ENCODE peak calls at places on chromosome 14, in six cellular contexts. L is uterus, X is tibial artery, K is esophagus squamous epithelium, Z is body of pancreas, T is foreskin fibroblast. Q is an unnamed sample.
A peak's percentile ranks its signal among the peaks of the same experiment; 100 is the strongest.

GRCh38 chr14:85572845-85573244 is 42.9 kb downstream of the FLRT2 start:
- DNase-seq in L (no peak), X (no peak), K (no peak), Z (no peak), T (peak; percentile 82), Q (peak; percentile 33)

GRCh38 chr14:53840444-53840843 is 116.2 kb downstream of the BMP4 start:
- DNase-seq in L (no peak), X (no peak), K (no peak), Z (no peak), T (no peak), Q (no peak)

GRCh38 chr14:51901475-51902024 is 41.1 kb downstream of the GNG2 start:
- DNase-seq in L (no peak), X (no peak), K (no peak), Z (no peak), T (no peak), Q (no peak)

GRCh38 chr14:53630336-53630735 is 326.3 kb downstream of the BMP4 start:
- DNase-seq in L (no peak), X (no peak), K (no peak), Z (no peak), T (no peak), Q (no peak)

GRCh38 chr14:41385787-41386186 is 220.9 kb upstream of the LRFN5 start:
- DNase-seq in L (no peak), X (no peak), K (no peak), Z (no peak), T (no peak), Q (no peak)

GRCh38 chr14:81589381-81590065 is 55.9 kb upstream of the SEL1L start:
- DNase-seq in L (no peak), X (no peak), K (no peak), Z (no peak), T (no peak), Q (no peak)

GRCh38 chr14:60311417-60311816 is 62.4 kb downstream of the PPM1A start:
- DNase-seq in L (no peak), X (no peak), K (no peak), Z (no peak), T (peak; percentile 88), Q (peak; percentile 65)

GRCh38 chr14:72023128-72024042 is 91.2 kb downstream of the RGS6 start:
- DNase-seq in L (no peak), X (no peak), K (no peak), Z (no peak), T (no peak), Q (no peak)

GRCh38 chr14:22887990-22888378 is 5.0 kb downstream of the REM2 start:
- DNase-seq in L (no peak), X (no peak), K (no peak), Z (no peak), T (no peak), Q (no peak)

GRCh38 chr14:58746261-58746660 is 108.5 kb downstream of the DACT1 start:
- DNase-seq in L (no peak), X (no peak), K (no peak), Z (no peak), T (peak; percentile 78), Q (no peak)

GRCh38 chr14:54329082-54329695 is 67.6 kb upstream of the CDKN3 start:
- DNase-seq in L (peak; percentile 34), X (peak; percentile 57), K (no peak), Z (peak; percentile 46), T (peak; percentile 89), Q (peak; percentile 76)

GRCh38 chr14:92475451-92476187 is 38.0 kb upstream of the RIN3 start:
- DNase-seq in L (peak; percentile 51), X (peak; percentile 78), K (no peak), Z (no peak), T (peak; percentile 47), Q (no peak)

GRCh38 chr14:31057035-31057434 is 30.9 kb upstream of the STRN3 start:
- DNase-seq in L (no peak), X (no peak), K (no peak), Z (no peak), T (peak; percentile 17), Q (no peak)

GRCh38 chr14:104253901-104254353 is 115.5 kb downstream of the KIF26A start:
- DNase-seq in L (no peak), X (no peak), K (no peak), Z (no peak), T (no peak), Q (no peak)

GRCh38 chr14:74469548-74470518 is 23.3 kb downstream of the NPC2 start:
- DNase-seq in L (no peak), X (no peak), K (no peak), Z (no peak), T (no peak), Q (no peak)

GRCh38 chr14:62209287-62209899 is 447.2 kb downstream of the SNAPC1 start:
- DNase-seq in L (no peak), X (no peak), K (no peak), Z (no peak), T (peak; percentile 84), Q (peak; percentile 41)

GRCh38 chr14:76918751-76919421 is 92.7 kb downstream of the LRRC74A start:
- DNase-seq in L (peak; percentile 98), X (peak; percentile 96), K (no peak), Z (peak; percentile 91), T (peak; percentile 100), Q (peak; percentile 93)

GRCh38 chr14:65156568-65157366 is 54.5 kb upstream of the MAX start:
- DNase-seq in L (peak; percentile 60), X (peak; percentile 53), K (no peak), Z (no peak), T (peak; percentile 85), Q (peak; percentile 66)

DNA sequence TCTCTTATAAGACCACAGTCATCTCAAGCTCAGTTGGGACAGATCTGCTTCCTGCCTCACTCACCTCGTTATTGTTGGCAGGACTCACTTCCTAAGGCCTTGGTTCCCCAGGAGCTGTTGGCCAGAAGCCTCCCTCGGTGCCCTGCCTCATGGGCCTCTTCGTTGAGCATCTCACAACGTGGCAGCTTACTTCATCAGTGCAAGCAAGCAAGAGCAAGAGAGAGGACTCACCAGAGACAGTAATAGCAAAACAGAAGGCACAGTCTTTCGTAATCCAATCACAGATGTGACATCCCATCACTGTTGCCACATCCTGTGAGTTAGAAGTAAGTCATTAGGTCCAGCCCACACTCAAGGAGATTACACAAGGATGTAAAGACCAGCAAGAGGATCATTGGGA is 5.1 kb upstream of the NUMB start:
- DNase-seq in L (no peak), X (peak; percentile 73), K (no peak), Z (peak; percentile 34), T (peak; percentile 98), Q (peak; percentile 45)
- H3K4me3 ChIP-seq in L (no peak overlapping the region), X (no peak overlapping the region), K (no peak overlapping the region), Z (no peak overlapping the region), T (peak overlapping the region; percentile 12), Q (no peak overlapping the region)

GRCh38 chr14:45359766-45360165 is 106.8 kb upstream of the MIS18BP1 start:
- DNase-seq in L (no peak), X (no peak), K (no peak), Z (no peak), T (peak; percentile 4), Q (no peak)

GRCh38 chr14:45362505-45362904 is 109.5 kb upstream of the MIS18BP1 start:
- DNase-seq in L (no peak), X (no peak), K (no peak), Z (no peak), T (no peak), Q (no peak)

GRCh38 chr14:45361727-45362126 is 108.7 kb upstream of the MIS18BP1 start:
- DNase-seq in L (no peak), X (no peak), K (no peak), Z (no peak), T (no peak), Q (no peak)

GRCh38 chr14:45364565-45364964 is 111.6 kb upstream of the MIS18BP1 start:
- DNase-seq in L (no peak), X (no peak), K (no peak), Z (no peak), T (no peak), Q (no peak)
- TF ChIP-seq CTCF in L (no peak), X (no peak), K (no peak), Z (no peak), T (no peak), Q (no peak)

DNA sequence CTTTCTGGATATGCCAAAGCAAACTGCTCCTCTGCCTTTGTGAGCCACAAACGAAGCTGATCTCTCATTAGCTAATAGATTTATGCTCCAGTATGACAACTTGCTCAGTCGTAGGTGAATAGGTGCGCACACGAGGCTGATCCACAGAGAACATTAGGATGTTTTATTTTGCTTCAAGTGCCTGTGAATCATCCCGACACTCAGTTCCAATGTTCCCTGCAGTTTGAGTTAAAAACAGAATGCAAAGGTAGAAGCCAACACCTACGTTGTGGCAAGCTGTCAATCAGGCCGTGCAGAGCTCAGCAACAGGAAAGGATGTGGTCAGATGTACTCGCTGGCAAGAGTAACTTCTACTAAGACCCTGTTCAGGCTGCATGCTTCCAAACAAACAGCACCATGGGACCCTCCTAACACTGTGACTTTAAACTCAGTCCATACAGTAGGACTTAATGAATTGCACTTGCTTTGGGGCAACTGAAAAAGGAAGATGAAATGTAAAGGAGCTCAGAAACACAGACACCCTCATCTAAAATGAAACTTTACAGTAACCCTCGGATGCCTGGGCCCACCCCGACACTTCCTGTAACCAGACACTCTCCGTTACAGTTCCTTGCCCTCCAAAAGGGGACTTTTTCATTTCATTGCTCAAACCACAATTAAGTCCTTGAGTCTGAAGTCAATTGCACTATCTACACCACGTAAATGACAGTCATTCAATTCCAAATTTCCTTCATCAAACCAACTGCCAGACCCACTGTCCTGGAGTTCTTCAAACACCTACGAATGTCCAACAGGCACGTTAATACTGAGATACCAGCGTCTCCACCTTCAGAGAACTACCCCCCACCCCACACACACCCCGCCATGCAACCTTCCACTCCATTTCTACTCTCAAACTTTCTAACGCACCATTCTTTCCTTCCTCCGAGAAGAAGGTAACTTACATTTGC is 1.6 kb downstream of the CCDC88C start:
- DNase-seq in L (no peak), X (no peak), K (peak; percentile 13), Z (peak; percentile 26), T (no peak), Q (no peak)
- H3K4me3 ChIP-seq in L (no peak overlapping the region), X (peak overlapping the region; percentile 51), K (peak overlapping the region; percentile 70), Z (no peak overlapping the region), T (no peak overlapping the region), Q (peak overlapping the region; percentile 46)

GRCh38 chr14:87615822-87616679 is 376.9 kb downstream of the GALC start:
- DNase-seq in L (peak; percentile 43), X (peak; percentile 37), K (no peak), Z (peak; percentile 78), T (peak; percentile 70), Q (no peak)
- TF ChIP-seq CTCF in L (peak; percentile 57), X (peak; percentile 49), K (peak; percentile 29), Z (peak; percentile 44), T (peak; percentile 68), Q (peak; percentile 77)

DNA sequence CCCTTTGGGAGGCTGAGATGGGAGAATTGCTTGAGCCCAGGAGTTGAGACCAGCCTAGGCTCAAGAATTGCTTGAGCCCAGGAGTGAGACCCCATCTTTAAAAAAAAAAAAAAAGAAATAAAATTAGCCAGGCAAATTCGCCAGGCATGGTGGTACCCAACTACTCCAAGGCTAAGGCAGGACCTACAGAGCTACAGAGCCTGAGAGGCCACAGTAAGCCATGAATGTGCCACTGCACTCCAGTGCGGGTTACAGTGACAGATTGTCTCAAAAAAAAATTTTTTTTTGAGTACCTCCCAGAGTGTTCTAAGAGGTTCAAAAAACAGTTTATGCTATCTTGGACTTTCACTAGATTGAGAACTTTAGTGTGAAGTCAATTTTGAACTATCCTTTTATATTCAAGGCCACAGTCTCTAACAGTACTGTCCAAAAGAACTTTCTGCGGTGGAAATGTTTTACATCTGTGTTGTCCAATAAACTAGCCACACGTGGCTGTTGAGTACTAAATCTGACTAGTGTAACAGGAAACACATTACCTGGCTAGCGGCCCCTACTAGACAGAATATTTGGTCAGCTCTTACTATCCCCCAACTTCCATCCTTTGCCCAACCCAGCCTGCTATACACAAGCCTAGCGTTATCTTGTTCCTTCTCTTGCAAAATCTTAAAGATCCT is 2.4 kb downstream of the RPL36AL start:
- DNase-seq in L (no peak), X (no peak), K (no peak), Z (no peak), T (no peak), Q (no peak)
- H3K4me3 ChIP-seq in L (no peak overlapping the region), X (no peak overlapping the region), K (no peak overlapping the region), Z (no peak overlapping the region), T (no peak overlapping the region), Q (no peak overlapping the region)